ENCODE peak calls at places on chromosome X, in six cellular contexts. One of them, this sample, is unnamed.

GRCh38 chrX:9501362-9501761 is 36.5 kb downstream of the TBL1X start:
- DNase-seq in endothelial cell: peak
- DNase-seq in colonic mucosa: no peak
- DNase-seq in neural crest cell: no peak
- DNase-seq in left ventricle myocardium inferior: no peak
- DNase-seq in HFF-Myc: no peak
- DNase-seq in this sample: no peak

GRCh38 chrX:118807151-118808017 is 16.2 kb upstream of the ZCCHC12 start:
- DNase-seq in neural crest cell: peak
- DNase-seq in HFF-Myc: peak
- DNase-seq in left ventricle myocardium inferior: peak
- DNase-seq in colonic mucosa: peak
- DNase-seq in endothelial cell: peak
- DNase-seq in this sample: peak

GRCh38 chrX:70554948-70555347 is 110.3 kb downstream of the DLG3 start:
- DNase-seq in colonic mucosa: no peak
- DNase-seq in endothelial cell: no peak
- DNase-seq in left ventricle myocardium inferior: no peak
- DNase-seq in neural crest cell: no peak
- DNase-seq in HFF-Myc: no peak
- DNase-seq in this sample: no peak

GRCh38 chrX:100596601-100597000 is 11.9 kb downstream of the TNMD start:
- DNase-seq in colonic mucosa: no peak
- DNase-seq in HFF-Myc: no peak
- DNase-seq in left ventricle myocardium inferior: no peak
- DNase-seq in neural crest cell: no peak
- DNase-seq in endothelial cell: no peak
- DNase-seq in this sample: no peak

GRCh38 chrX:46758163-46758955 is 559 bp downstream of the SLC9A7 start:
- DNase-seq in HFF-Myc: no peak
- DNase-seq in left ventricle myocardium inferior: no peak
- DNase-seq in endothelial cell: no peak
- DNase-seq in neural crest cell: peak
- DNase-seq in colonic mucosa: no peak
- DNase-seq in this sample: no peak

GRCh38 chrX:8672176-8672575 is 59.8 kb downstream of the ANOS1 start:
- DNase-seq in endothelial cell: peak
- DNase-seq in HFF-Myc: no peak
- DNase-seq in neural crest cell: no peak
- DNase-seq in left ventricle myocardium inferior: no peak
- DNase-seq in colonic mucosa: no peak
- DNase-seq in this sample: no peak

GRCh38 chrX:275967-276587 is 5.1 kb upstream of the PLCXD1 start:
- DNase-seq in neural crest cell: no peak
- DNase-seq in endothelial cell: peak
- DNase-seq in HFF-Myc: no peak
- DNase-seq in colonic mucosa: peak
- DNase-seq in left ventricle myocardium inferior: peak
- DNase-seq in this sample: peak

GRCh38 chrX:69139516-69139915 is 25.7 kb downstream of the PJA1 start:
- DNase-seq in endothelial cell: no peak
- DNase-seq in colonic mucosa: no peak
- DNase-seq in HFF-Myc: no peak
- DNase-seq in neural crest cell: no peak
- DNase-seq in left ventricle myocardium inferior: no peak
- DNase-seq in this sample: no peak

GRCh38 chrX:114058988-114059418 is 524.9 kb upstream of the HTR2C start:
- DNase-seq in HFF-Myc: no peak
- DNase-seq in endothelial cell: no peak
- DNase-seq in colonic mucosa: peak
- DNase-seq in left ventricle myocardium inferior: no peak
- DNase-seq in neural crest cell: no peak
- DNase-seq in this sample: no peak

GRCh38 chrX:101602077-101602476 is 15.7 kb downstream of the ARMCX6 start:
- DNase-seq in left ventricle myocardium inferior: no peak
- DNase-seq in HFF-Myc: peak
- DNase-seq in endothelial cell: no peak
- DNase-seq in colonic mucosa: no peak
- DNase-seq in neural crest cell: no peak
- DNase-seq in this sample: no peak

GRCh38 chrX:32571579-32571978 is 639.8 kb downstream of the DMD start:
- DNase-seq in colonic mucosa: no peak
- DNase-seq in HFF-Myc: no peak
- DNase-seq in endothelial cell: no peak
- DNase-seq in left ventricle myocardium inferior: no peak
- DNase-seq in neural crest cell: no peak
- DNase-seq in this sample: no peak

GRCh38 chrX:131923614-131924250 is 99.4 kb upstream of the STK26 start:
- DNase-seq in endothelial cell: no peak
- DNase-seq in colonic mucosa: no peak
- DNase-seq in neural crest cell: no peak
- DNase-seq in left ventricle myocardium inferior: no peak
- DNase-seq in HFF-Myc: no peak
- DNase-seq in this sample: no peak

GRCh38 chrX:113059714-113060113 is 219.1 kb upstream of the AMOT start:
- DNase-seq in neural crest cell: no peak
- DNase-seq in HFF-Myc: no peak
- DNase-seq in endothelial cell: no peak
- DNase-seq in left ventricle myocardium inferior: no peak
- DNase-seq in colonic mucosa: no peak
- DNase-seq in this sample: no peak

GRCh38 chrX:110745288-110745687 is 50.3 kb downstream of the CHRDL1 start:
- DNase-seq in colonic mucosa: no peak
- DNase-seq in left ventricle myocardium inferior: no peak
- DNase-seq in HFF-Myc: no peak
- DNase-seq in neural crest cell: no peak
- DNase-seq in endothelial cell: no peak
- DNase-seq in this sample: no peak

GRCh38 chrX:40538391-40538790 is 42.4 kb upstream of the ATP6AP2 start:
- DNase-seq in HFF-Myc: no peak
- DNase-seq in endothelial cell: no peak
- DNase-seq in neural crest cell: no peak
- DNase-seq in colonic mucosa: no peak
- DNase-seq in left ventricle myocardium inferior: no peak
- DNase-seq in this sample: no peak

GRCh38 chrX:40542208-40542607 is 38.6 kb upstream of the ATP6AP2 start:
- DNase-seq in neural crest cell: no peak
- DNase-seq in colonic mucosa: no peak
- DNase-seq in left ventricle myocardium inferior: no peak
- DNase-seq in HFF-Myc: no peak
- DNase-seq in endothelial cell: no peak
- DNase-seq in this sample: peak

GRCh38 chrX:40542972-40543371 is 37.8 kb upstream of the ATP6AP2 start:
- DNase-seq in HFF-Myc: no peak
- DNase-seq in colonic mucosa: no peak
- DNase-seq in neural crest cell: no peak
- DNase-seq in left ventricle myocardium inferior: no peak
- DNase-seq in endothelial cell: no peak
- DNase-seq in this sample: no peak

GRCh38 chrX:40537310-40537709 is 43.5 kb upstream of the ATP6AP2 start:
- DNase-seq in endothelial cell: no peak
- DNase-seq in left ventricle myocardium inferior: no peak
- DNase-seq in HFF-Myc: no peak
- DNase-seq in neural crest cell: no peak
- DNase-seq in colonic mucosa: no peak
- DNase-seq in this sample: no peak

DNA sequence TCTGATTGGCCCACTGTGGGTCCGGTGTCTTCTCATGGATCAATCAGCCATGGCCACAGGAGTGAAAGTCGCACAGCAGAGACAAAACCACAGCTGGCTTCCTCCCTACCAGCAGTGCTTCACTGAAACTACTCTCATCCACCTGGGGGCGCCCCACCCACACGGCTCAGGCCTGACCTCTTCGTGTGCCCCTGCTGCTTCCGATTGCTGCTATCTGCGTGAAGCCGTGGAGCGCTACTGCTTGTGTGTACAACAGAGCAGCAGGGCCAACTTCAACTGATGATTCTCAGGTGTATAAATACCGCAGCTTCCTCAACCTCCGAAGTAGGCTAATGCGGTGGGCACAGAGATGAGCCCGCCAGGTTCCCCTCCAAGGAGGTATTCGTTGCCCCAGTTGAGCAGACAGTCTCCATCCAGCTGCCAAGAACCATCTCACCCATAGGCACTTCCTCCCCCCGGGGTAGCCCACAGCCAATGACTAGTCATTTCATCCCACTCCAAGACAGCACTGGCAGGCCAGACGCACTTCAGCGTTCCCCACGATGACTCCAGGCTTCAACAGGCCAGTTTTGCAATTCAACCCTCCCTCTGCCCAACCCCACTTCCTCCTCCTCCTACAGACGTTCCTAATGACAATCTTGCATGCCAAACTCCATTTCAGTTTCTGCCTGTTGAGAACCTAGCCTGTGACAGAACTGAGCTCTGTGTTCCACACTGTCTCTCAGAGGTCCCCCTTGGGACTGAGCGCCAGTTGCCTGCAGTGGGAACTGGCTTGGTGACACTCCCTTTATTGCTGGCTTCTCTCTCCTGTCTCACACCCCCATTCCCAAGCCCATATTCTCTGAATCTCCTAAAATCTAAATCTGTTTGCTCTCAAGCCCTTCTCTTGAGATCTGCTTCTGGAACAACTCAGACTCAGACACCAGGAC is 41.3 kb upstream of the ATP6AP2 start:
- DNase-seq in neural crest cell: peak
- DNase-seq in left ventricle myocardium inferior: peak
- DNase-seq in endothelial cell: peak
- DNase-seq in HFF-Myc: no peak
- DNase-seq in colonic mucosa: peak
- DNase-seq in this sample: peak
- TF ChIP-seq CTCF in neural crest cell: peak
- TF ChIP-seq CTCF in left ventricle myocardium inferior: no peak
- TF ChIP-seq CTCF in endothelial cell: no peak
- TF ChIP-seq CTCF in HFF-Myc: peak
- TF ChIP-seq CTCF in colonic mucosa: peak
- TF ChIP-seq CTCF in this sample: no peak

GRCh38 chrX:76420237-76420636 is 7.3 kb upstream of the MAGEE1 start:
- DNase-seq in HFF-Myc: no peak
- DNase-seq in endothelial cell: no peak
- DNase-seq in left ventricle myocardium inferior: no peak
- DNase-seq in colonic mucosa: no peak
- DNase-seq in neural crest cell: no peak
- DNase-seq in this sample: no peak
- TF ChIP-seq CTCF in HFF-Myc: no peak
- TF ChIP-seq CTCF in endothelial cell: no peak
- TF ChIP-seq CTCF in left ventricle myocardium inferior: peak
- TF ChIP-seq CTCF in colonic mucosa: no peak
- TF ChIP-seq CTCF in neural crest cell: peak
- TF ChIP-seq CTCF in this sample: no peak

DNA sequence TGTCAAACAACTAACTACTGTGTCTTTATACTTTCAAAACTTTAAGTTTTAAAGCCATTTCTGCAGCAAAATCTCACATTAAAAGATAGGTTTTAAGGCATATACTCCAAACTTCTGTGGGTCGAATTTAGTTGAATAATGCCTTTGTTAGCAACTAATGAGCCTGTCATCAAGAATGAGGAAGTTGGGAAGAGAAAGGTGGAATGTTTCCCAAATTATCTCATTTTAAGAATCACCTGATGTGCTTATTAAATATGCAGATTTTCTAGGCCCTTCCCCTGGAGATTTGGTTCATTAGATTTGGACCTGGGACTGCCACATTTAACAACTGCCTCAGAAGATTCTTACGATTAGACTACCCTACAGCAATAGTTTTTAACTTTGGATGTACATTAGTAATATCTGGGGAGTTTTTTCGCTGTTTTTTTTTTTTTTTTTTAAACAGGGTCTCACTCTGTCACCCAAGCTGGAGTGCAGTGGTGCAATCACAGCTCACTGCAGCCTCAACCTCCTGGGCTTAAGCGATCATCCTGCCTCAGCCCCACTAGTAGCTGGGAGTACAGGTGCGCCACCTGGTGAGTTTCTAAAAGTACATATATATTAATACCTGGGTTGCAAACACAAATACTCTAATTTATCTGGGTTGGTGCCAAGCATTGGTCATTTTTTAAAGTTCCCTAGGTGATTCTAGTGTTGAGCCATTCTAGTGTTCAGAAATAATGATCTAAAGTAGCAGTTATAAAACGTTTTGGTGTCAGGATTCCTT is 16.1 kb upstream of the TASL start:
- DNase-seq in left ventricle myocardium inferior: no peak
- DNase-seq in endothelial cell: no peak
- DNase-seq in HFF-Myc: no peak
- DNase-seq in neural crest cell: no peak
- DNase-seq in colonic mucosa: no peak
- DNase-seq in this sample: no peak
- TF ChIP-seq CTCF in left ventricle myocardium inferior: no peak
- TF ChIP-seq CTCF in endothelial cell: no peak
- TF ChIP-seq CTCF in HFF-Myc: no peak
- TF ChIP-seq CTCF in neural crest cell: no peak
- TF ChIP-seq CTCF in colonic mucosa: no peak
- TF ChIP-seq CTCF in this sample: no peak

DNA sequence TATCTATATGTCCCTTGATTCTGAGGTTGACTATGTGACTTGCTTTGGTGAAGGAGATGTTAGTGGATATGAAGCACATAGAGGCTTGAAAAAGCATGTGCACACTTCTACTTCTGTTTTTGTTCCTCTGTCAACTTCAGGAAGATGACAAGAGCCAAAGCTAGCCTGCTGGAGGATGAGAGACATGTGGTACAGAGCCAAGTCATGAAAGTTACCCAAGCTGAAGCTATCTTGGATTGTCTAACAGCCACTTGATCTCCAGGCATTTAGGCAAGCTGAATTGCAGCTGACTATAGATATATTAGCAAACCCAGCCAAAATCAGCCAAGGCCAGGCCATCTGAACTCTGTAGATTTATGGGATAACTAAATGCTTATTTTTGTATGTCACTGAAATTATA is 70.8 kb upstream of the DYNLT3 start:
- DNase-seq in left ventricle myocardium inferior: no peak
- DNase-seq in HFF-Myc: no peak
- DNase-seq in colonic mucosa: no peak
- DNase-seq in neural crest cell: no peak
- DNase-seq in endothelial cell: no peak
- DNase-seq in this sample: no peak
- TF ChIP-seq CTCF in left ventricle myocardium inferior: no peak
- TF ChIP-seq CTCF in HFF-Myc: no peak
- TF ChIP-seq CTCF in colonic mucosa: no peak
- TF ChIP-seq CTCF in neural crest cell: no peak
- TF ChIP-seq CTCF in endothelial cell: no peak
- TF ChIP-seq CTCF in this sample: no peak

DNA sequence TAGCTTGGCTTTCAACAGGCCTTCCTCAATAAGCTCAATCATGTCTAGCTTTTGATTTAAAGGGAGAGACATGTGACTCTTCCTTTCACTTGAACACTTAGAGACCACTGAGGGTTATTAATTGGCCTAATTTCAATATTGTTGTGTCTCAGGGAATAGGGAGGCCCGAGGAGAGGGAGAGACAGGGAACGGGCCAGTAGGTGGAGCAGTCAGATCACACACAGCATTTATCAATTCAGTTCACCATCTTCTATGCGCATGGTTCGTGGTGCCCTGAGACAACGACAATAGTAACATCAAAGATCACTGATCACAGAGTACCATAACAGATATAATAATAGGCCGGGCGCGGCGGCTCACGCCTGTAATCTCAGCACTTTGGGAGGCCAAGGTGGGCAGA is 17.8 kb downstream of the ZNF81 start:
- DNase-seq in neural crest cell: peak
- DNase-seq in HFF-Myc: no peak
- DNase-seq in colonic mucosa: peak
- DNase-seq in endothelial cell: peak
- DNase-seq in left ventricle myocardium inferior: peak
- DNase-seq in this sample: peak
- TF ChIP-seq CTCF in neural crest cell: peak
- TF ChIP-seq CTCF in HFF-Myc: peak
- TF ChIP-seq CTCF in colonic mucosa: peak
- TF ChIP-seq CTCF in endothelial cell: no peak
- TF ChIP-seq CTCF in left ventricle myocardium inferior: peak
- TF ChIP-seq CTCF in this sample: no peak